ENCODE peak calls at places on chromosome X, in five cellular contexts. O is GM10248, U is posterior vena cava, Z is cardiac fibroblast, E is ovary. V is an unnamed sample.

GRCh38 chrX:118577041-118577440 is 81.4 kb downstream of the DOCK11 start:
- DNase-seq in O (no peak), U (no peak), Z (no peak), E (no peak), V (no peak)

GRCh38 chrX:7574325-7574724 is 268.6 kb upstream of the VCX start:
- DNase-seq in O (no peak), U (no peak), Z (no peak), E (no peak), V (peak)

GRCh38 chrX:1026263-1027015 is 186.0 kb downstream of the CRLF2 start:
- DNase-seq in O (no peak), U (no peak), Z (no peak), E (no peak), V (no peak)

GRCh38 chrX:46953597-46953996 is 41.4 kb downstream of the JADE3 start:
- DNase-seq in O (no peak), U (no peak), Z (peak), E (no peak), V (no peak)

GRCh38 chrX:17032351-17032750 is 85.9 kb downstream of the REPS2 start:
- DNase-seq in O (no peak), U (no peak), Z (peak), E (no peak), V (peak)

GRCh38 chrX:20284992-20285391 is 18.3 kb upstream of the RPS6KA3 start:
- DNase-seq in O (no peak), U (no peak), Z (no peak), E (no peak), V (no peak)

GRCh38 chrX:76148753-76149152 is 24.1 kb upstream of the PBDC1 start:
- DNase-seq in O (no peak), U (no peak), Z (peak), E (peak), V (peak)

GRCh38 chrX:78333521-78333920 is 6.1 kb upstream of the CYSLTR1 start:
- DNase-seq in O (peak), U (no peak), Z (peak), E (no peak), V (peak)

GRCh38 chrX:40106677-40107290 is 9.0 kb upstream of the BCOR start:
- DNase-seq in O (no peak), U (no peak), Z (no peak), E (no peak), V (no peak)

GRCh38 chrX:152641996-152642395 is 4.3 kb downstream of the GABRQ start:
- DNase-seq in O (peak), U (no peak), Z (peak), E (no peak), V (peak)

GRCh38 chrX:9899640-9900075 is 67.5 kb upstream of the CLDN34 start:
- DNase-seq in O (no peak), U (no peak), Z (peak), E (peak), V (no peak)

GRCh38 chrX:135639066-135639815 is 74.2 kb upstream of the CT45A1 start:
- DNase-seq in O (no peak), U (no peak), Z (no peak), E (no peak), V (no peak)

GRCh38 chrX:140190441-140191108 is 225.3 kb upstream of the CXorf66 start:
- DNase-seq in O (no peak), U (no peak), Z (peak), E (no peak), V (peak)

GRCh38 chrX:43702079-43702524 is 46.0 kb downstream of the MAOA start:
- DNase-seq in O (no peak), U (no peak), Z (no peak), E (no peak), V (no peak)

GRCh38 chrX:9147086-9147485 is 113.2 kb upstream of the FAM9B start:
- DNase-seq in O (no peak), U (no peak), Z (no peak), E (no peak), V (no peak)

GRCh38 chrX:132622130-132622529 is 133.3 kb upstream of the MBNL3 start:
- DNase-seq in O (no peak), U (no peak), Z (peak), E (no peak), V (peak)

GRCh38 chrX:15151267-15152196 is 118.4 kb downstream of the ASB9 start:
- DNase-seq in O (no peak), U (no peak), Z (no peak), E (no peak), V (peak)

GRCh38 chrX:14865201-14865600 is 7.7 kb downstream of the FANCB start:
- DNase-seq in O (no peak), U (no peak), Z (peak), E (no peak), V (peak)

GRCh38 chrX:57607295-57608187 is 15.7 kb downstream of the ZXDB start:
- DNase-seq in O (no peak), U (no peak), Z (no peak), E (no peak), V (peak)

GRCh38 chrX:40035726-40036125 is 62.0 kb downstream of the BCOR start:
- DNase-seq in O (no peak), U (no peak), Z (no peak), E (no peak), V (no peak)

GRCh38 chrX:47514553-47515235 is 31.7 kb upstream of the ZNF41 start:
- DNase-seq in O (no peak), U (no peak), Z (peak), E (no peak), V (peak)

GRCh38 chrX:9340619-9341304 is 124.1 kb upstream of the TBL1X start:
- DNase-seq in O (peak), U (no peak), Z (peak), E (peak), V (peak)

GRCh38 chrX:37825225-37825842 is 22.0 kb downstream of the DYNLT3 start:
- DNase-seq in O (peak), U (no peak), Z (peak), E (no peak), V (peak)

GRCh38 chrX:70613295-70613694 is 168.7 kb downstream of the DLG3 start:
- DNase-seq in O (no peak), U (no peak), Z (no peak), E (no peak), V (peak)

GRCh38 chrX:49977319-49978090 is 55.1 kb downstream of the CLCN5 start:
- DNase-seq in O (no peak), U (no peak), Z (no peak), E (no peak), V (no peak)

GRCh38 chrX:43618376-43619205 is 37.5 kb upstream of the MAOA start:
- DNase-seq in O (no peak), U (no peak), Z (no peak), E (no peak), V (peak)

GRCh38 chrX:138858438-138858837 is 146.9 kb upstream of the FGF13 start:
- DNase-seq in O (no peak), U (no peak), Z (peak), E (no peak), V (peak)

GRCh38 chrX:10050481-10050880 is 83.3 kb downstream of the CLDN34 start:
- DNase-seq in O (no peak), U (no peak), Z (peak), E (no peak), V (peak)

GRCh38 chrX:154840856-154841255 is 6.4 kb upstream of the SMIM9 start:
- DNase-seq in O (peak), U (no peak), Z (peak), E (no peak), V (peak)

GRCh38 chrX:136816970-136817369 is 36.2 kb upstream of the ARHGEF6 start:
- DNase-seq in O (no peak), U (no peak), Z (peak), E (no peak), V (peak)